ENCODE peak calls at places on chromosome 16, in seven cellular contexts. L is foreskin fibroblast, P is AG10803, B is astrocyte of the spinal cord, Z is dorsolateral prefrontal cortex, I is thyroid gland, R is PC-3. G is an unnamed sample.
A peak's percentile ranks its signal among the peaks of the same experiment; 100 is the strongest.

GRCh38 chr16:25256821-25257503 is 683 bp downstream of the ZKSCAN2 start:
- DNase-seq in L (peak; percentile 38), P (peak; percentile 31), B (peak; percentile 20), Z (no peak), I (peak; percentile 18), R (peak; percentile 4), G (peak; percentile 10)

GRCh38 chr16:82999711-83000110 is 372.9 kb downstream of the CDH13 start:
- DNase-seq in L (no peak), P (no peak), B (no peak), Z (no peak), I (no peak), R (no peak), G (no peak)

GRCh38 chr16:70754874-70755600 is 45.9 kb downstream of the VAC14 start:
- DNase-seq in L (no peak), P (no peak), B (no peak), Z (no peak), I (no peak), R (no peak), G (no peak)

GRCh38 chr16:69318911-69319289 is 7.8 kb downstream of the VPS4A start:
- DNase-seq in L (no peak), P (no peak), B (no peak), Z (no peak), I (no peak), R (no peak), G (no peak)

GRCh38 chr16:4679854-4680636 is 13.3 kb upstream of the NUDT16L1 start:
- DNase-seq in L (no peak), P (no peak), B (no peak), Z (peak; percentile 37), I (peak; percentile 58), R (peak; percentile 91), G (peak; percentile 86)

GRCh38 chr16:47058295-47059086 is 85.0 kb upstream of the DNAJA2 start:
- DNase-seq in L (peak; percentile 15), P (peak; percentile 8), B (no peak), Z (no peak), I (no peak), R (no peak), G (no peak)

GRCh38 chr16:52515068-52515671 is 31.8 kb downstream of the TOX3 start:
- DNase-seq in L (peak; percentile 0), P (no peak), B (no peak), Z (no peak), I (no peak), R (no peak), G (no peak)

GRCh38 chr16:66365588-66365987 is 903 bp upstream of the CDH5 start:
- DNase-seq in L (no peak), P (no peak), B (peak; percentile 50), Z (no peak), I (no peak), R (peak; percentile 49), G (peak; percentile 7)

GRCh38 chr16:68646948-68647659 is 2.0 kb downstream of the CDH3 start:
- DNase-seq in L (no peak), P (no peak), B (no peak), Z (no peak), I (no peak), R (peak; percentile 48), G (no peak)

GRCh38 chr16:57592591-57593003 is 35.8 kb upstream of the ADGRG1 start:
- DNase-seq in L (no peak), P (no peak), B (no peak), Z (no peak), I (no peak), R (no peak), G (no peak)

GRCh38 chr16:8621572-8622314 is at the start of gene METTL22:
- DNase-seq in L (peak; percentile 96), P (peak; percentile 84), B (peak; percentile 82), Z (peak; percentile 88), I (peak; percentile 91), R (peak; percentile 82), G (peak; percentile 88)

GRCh38 chr16:67173323-67173722 is 3.0 kb downstream of the NOL3 start:
- DNase-seq in L (no peak), P (no peak), B (no peak), Z (no peak), I (no peak), R (no peak), G (no peak)

DNA sequence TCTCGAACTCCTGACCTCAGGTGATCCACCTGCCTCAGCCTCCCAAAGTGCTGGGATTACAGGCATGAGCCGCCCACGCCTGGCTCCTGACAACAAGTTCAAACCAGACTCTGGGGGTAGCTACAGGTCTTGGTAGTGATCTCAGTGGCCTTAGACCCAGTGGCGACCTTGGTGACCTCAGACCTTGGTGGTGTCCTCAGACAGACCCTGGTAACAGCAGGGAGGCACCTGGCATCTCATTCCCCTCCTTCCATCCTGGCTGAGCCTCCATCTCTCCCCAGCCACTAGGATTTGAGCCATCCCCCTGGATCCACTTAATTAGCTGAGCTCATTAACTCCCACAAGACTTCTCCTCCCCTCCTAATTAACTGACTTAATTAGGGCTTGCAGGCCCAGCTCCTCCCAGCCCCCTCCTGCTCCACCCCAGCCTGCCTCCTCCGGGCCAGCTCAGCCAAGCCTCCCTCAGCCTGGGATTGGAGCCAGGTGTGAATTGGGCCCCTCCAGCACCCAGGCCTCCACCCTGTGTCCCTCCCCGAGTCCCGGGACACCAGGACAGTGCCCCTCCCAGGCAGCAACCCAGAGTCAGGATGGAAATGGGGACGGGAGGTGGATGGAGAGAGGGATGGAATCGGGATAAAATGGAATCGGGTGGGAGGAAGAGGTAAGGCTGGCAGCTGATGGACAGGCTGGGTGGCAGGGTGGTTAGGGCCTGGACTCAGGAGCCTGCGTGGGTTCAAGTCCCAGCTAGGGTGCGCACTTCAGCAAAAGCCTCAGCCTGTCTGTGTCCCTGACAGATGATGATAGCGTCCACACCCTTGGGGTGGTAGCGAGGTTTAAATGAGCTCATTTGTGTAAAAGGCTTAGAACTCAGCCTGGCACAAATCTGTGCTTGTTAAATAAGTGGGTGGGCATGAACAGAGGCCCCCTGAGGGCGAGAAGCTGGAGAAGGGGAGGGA is 11.2 kb upstream of the SBK1 start:
- DNase-seq in L (no peak), P (no peak), B (no peak), Z (no peak), I (no peak), R (no peak), G (no peak)
- H3K4me3 ChIP-seq in L (no peak overlapping the region), P (no peak overlapping the region), B (no peak overlapping the region), Z (no peak overlapping the region), I (no peak overlapping the region), R (no peak overlapping the region), G (no peak overlapping the region)

GRCh38 chr16:1344499-1344898 is 7.2 kb downstream of the TSR3 start:
- DNase-seq in L (no peak), P (no peak), B (no peak), Z (no peak), I (no peak), R (no peak), G (no peak)

GRCh38 chr16:1343428-1344242 is 8.0 kb downstream of the TSR3 start:
- DNase-seq in L (no peak), P (no peak), B (no peak), Z (no peak), I (no peak), R (no peak), G (no peak)

GRCh38 chr16:1340730-1341494 is 7.5 kb downstream of the BAIAP3 start:
- DNase-seq in L (no peak), P (no peak), B (no peak), Z (no peak), I (no peak), R (no peak), G (no peak)

GRCh38 chr16:1341495-1342388 is 8.3 kb downstream of the BAIAP3 start:
- DNase-seq in L (no peak), P (no peak), B (no peak), Z (no peak), I (no peak), R (no peak), G (no peak)

GRCh38 chr16:1342526-1343427 is 8.9 kb downstream of the TSR3 start:
- DNase-seq in L (peak; percentile 95), P (peak; percentile 58), B (peak; percentile 82), Z (peak; percentile 77), I (peak; percentile 95), R (peak; percentile 94), G (peak; percentile 90)
- TF ChIP-seq CTCF in L (no peak), P (no peak), B (no peak), Z (no peak), I (no peak), R (no peak), G (no peak)

GRCh38 chr16:49837673-49838360 is 18.1 kb downstream of the ZNF423 start:
- DNase-seq in L (no peak), P (no peak), B (no peak), Z (no peak), I (no peak), R (no peak), G (no peak)

GRCh38 chr16:49838361-49838638 is 17.6 kb downstream of the ZNF423 start:
- DNase-seq in L (no peak), P (no peak), B (no peak), Z (no peak), I (no peak), R (no peak), G (no peak)

GRCh38 chr16:49836668-49837067 is 19.2 kb downstream of the ZNF423 start:
- DNase-seq in L (no peak), P (no peak), B (no peak), Z (no peak), I (no peak), R (no peak), G (no peak)

GRCh38 chr16:49838639-49839461 is 17.1 kb downstream of the ZNF423 start:
- DNase-seq in L (no peak), P (no peak), B (no peak), Z (no peak), I (no peak), R (no peak), G (no peak)

DNA sequence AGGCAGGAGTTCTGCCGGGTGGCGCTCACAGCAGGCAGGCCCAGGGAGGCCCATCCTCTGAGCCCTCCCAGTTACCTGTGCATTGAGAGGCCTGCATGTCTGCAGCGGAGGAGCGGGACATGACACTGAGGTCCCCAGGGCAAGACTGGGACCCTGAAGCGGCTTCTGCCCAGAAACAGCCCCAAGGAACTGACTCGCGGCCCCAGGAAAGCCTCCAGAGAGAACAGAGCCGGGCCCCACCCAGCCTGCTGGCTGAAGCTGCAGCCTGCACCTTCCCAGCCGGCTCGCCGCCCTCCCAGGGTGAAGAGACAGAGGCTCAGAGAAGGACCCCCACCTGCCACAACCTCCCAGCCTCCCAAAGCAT is 16.5 kb downstream of the ZNF423 start:
- DNase-seq in L (no peak), P (no peak), B (no peak), Z (no peak), I (no peak), R (no peak), G (no peak)
- H3K4me3 ChIP-seq in L (no peak overlapping the region), P (no peak overlapping the region), B (no peak overlapping the region), Z (no peak overlapping the region), I (no peak overlapping the region), R (no peak overlapping the region), G (no peak overlapping the region)

GRCh38 chr16:15641753-15642556 is 999 bp downstream of the MARF1 start:
- DNase-seq in L (no peak), P (no peak), B (no peak), Z (no peak), I (no peak), R (no peak), G (no peak)

GRCh38 chr16:15640966-15641365 is 2.0 kb downstream of the MARF1 start:
- DNase-seq in L (no peak), P (no peak), B (no peak), Z (no peak), I (no peak), R (no peak), G (no peak)

GRCh38 chr16:15642557-15643452 is at the start of gene MARF1:
- DNase-seq in L (peak; percentile 99), P (peak; percentile 94), B (peak; percentile 96), Z (peak; percentile 96), I (peak; percentile 98), R (peak; percentile 88), G (peak; percentile 95)

GRCh38 chr16:15644306-15644961 is 1.5 kb upstream of the MARF1 start:
- DNase-seq in L (peak; percentile 69), P (peak; percentile 63), B (no peak), Z (no peak), I (no peak), R (peak; percentile 68), G (peak; percentile 33)

GRCh38 chr16:15643453-15644305 is 725 bp upstream of the MARF1 start:
- DNase-seq in L (peak; percentile 71), P (peak; percentile 64), B (peak; percentile 79), Z (no peak), I (peak; percentile 39), R (peak; percentile 53), G (peak; percentile 74)
- TF ChIP-seq CTCF in L (peak; percentile 38), P (peak; percentile 60), B (peak; percentile 59), Z (peak; percentile 47), I (peak; percentile 38), R (peak; percentile 50), G (peak; percentile 46)

G was measured in fibroblast of villous mesenchyme.